ENCODE peak calls at places on chromosome X, in six cellular contexts. S is stimulated activated naive CD8-positive, alpha-beta T cell treated with anti-CD3 and anti-CD28 coated beads, Interleukin-15, Interleukin-2, amounts not matched to agents 100 U/mL and 50 U/mL, for 24 hours; P is activated CD8-positive, alpha-beta T cell treated with anti-CD3 and anti-CD28 coated beads, Interleukin-2, amount 10 ng/mL, durations not matched to agents 7 days and 5 days; W is CD4-positive, CD25-positive, alpha-beta regulatory T cell; X is activated CD4-positive, CD25-positive, alpha-beta regulatory T cell treated with anti-CD3 and anti-CD28 coated beads, Interleukin-2, amount 50 U/mL, for 24 hours; T is left colon. L is an unnamed sample.

GRCh38 chrX:117936162-117936561 is 180.4 kb downstream of the KLHL13 start:
- ATAC-seq in W (no peak), S (no peak), P (no peak), T (no peak), X (no peak), L (no peak)

GRCh38 chrX:1582686-1583437 is 8.5 kb upstream of the AKAP17A start:
- ATAC-seq in X (peak), S (peak), T (no peak), P (peak), W (peak), L (no peak)

GRCh38 chrX:140733766-140734342 is 24.3 kb downstream of the LINC00632 start:
- ATAC-seq in P (no peak), X (no peak), W (no peak), S (no peak), T (peak), L (peak)

GRCh38 chrX:40661489-40661888 is 14.1 kb upstream of the CXorf38 start:
- ATAC-seq in S (no peak), T (no peak), W (no peak), X (no peak), P (no peak), L (no peak)

GRCh38 chrX:131918839-131919238 is 104.3 kb upstream of the STK26 start:
- ATAC-seq in T (no peak), P (no peak), S (no peak), X (no peak), W (no peak), L (no peak)

GRCh38 chrX:39856472-39857121 is 241.2 kb downstream of the BCOR start:
- ATAC-seq in S (no peak), X (no peak), P (no peak), W (no peak), T (no peak), L (no peak)

GRCh38 chrX:18166068-18166467 is 54.6 kb downstream of the BEND2 start:
- ATAC-seq in T (no peak), P (no peak), S (no peak), X (no peak), W (no peak), L (no peak)

GRCh38 chrX:24201216-24201615 is 51.7 kb downstream of the ZFX start:
- ATAC-seq in X (no peak), P (no peak), S (no peak), W (no peak), T (no peak), L (no peak)

GRCh38 chrX:74536142-74537010 is 78.0 kb downstream of the RLIM start:
- ATAC-seq in W (peak), T (peak), X (peak), S (no peak), P (peak), L (peak)

GRCh38 chrX:39204945-39205344 is 403.7 kb downstream of the MID1IP1 start:
- ATAC-seq in T (no peak), P (no peak), X (peak), S (peak), W (no peak), L (no peak)

GRCh38 chrX:121733514-121733913 is 686.1 kb downstream of the GLUD2 start:
- ATAC-seq in P (no peak), T (no peak), W (no peak), S (no peak), X (no peak), L (no peak)

GRCh38 chrX:153348421-153348820 is 14.5 kb downstream of the ZNF275 start:
- ATAC-seq in T (no peak), X (no peak), W (no peak), S (no peak), P (no peak), L (no peak)

GRCh38 chrX:1336331-1337143 is at the start of gene IL3RA:
- ATAC-seq in S (peak), X (peak), T (peak), W (peak), P (peak), L (peak)

GRCh38 chrX:43646800-43647199 is 9.3 kb upstream of the MAOA start:
- ATAC-seq in P (no peak), T (peak), X (no peak), W (no peak), S (no peak), L (no peak)

GRCh38 chrX:74520291-74520690 is 94.1 kb downstream of the RLIM start:
- ATAC-seq in T (no peak), W (no peak), X (no peak), S (no peak), P (no peak), L (no peak)

GRCh38 chrX:53716328-53717088 is 30.0 kb upstream of the HUWE1 start:
- ATAC-seq in W (peak), T (no peak), P (peak), S (peak), X (no peak), L (no peak)

GRCh38 chrX:132677233-132677716 is 188.4 kb upstream of the MBNL3 start:
- ATAC-seq in P (no peak), T (no peak), X (no peak), W (no peak), S (peak), L (no peak)